ENCODE peak calls at places on chromosomes 1 and 21, in ten cellular contexts. W is RWPE2, U is cardiac muscle cell, J is right atrium auricular region, Y is GM12878, T is GM23338, F is neuronal stem cell, Q is heart right ventricle, Z is adipocyte, N is transverse colon. E is an unnamed sample.
A peak's percentile ranks its signal among the peaks of the same experiment; 100 is the strongest.

GRCh38 chr1:18556364-18556763 is 74.3 kb upstream of the PAX7 start:
- DNase-seq in W (no peak), U (peak; percentile 33), J (no peak), Y (no peak), T (peak; percentile 75), F (no peak), Q (no peak), Z (peak; percentile 29), N (no peak), E (no peak)

GRCh38 chr1:246576709-246577032 is 10.4 kb downstream of the CNST start:
- DNase-seq in W (no peak), U (no peak), J (no peak), Y (no peak), T (no peak), F (no peak), Q (no peak), Z (no peak), N (no peak), E (no peak)

GRCh38 chr1:208100906-208101305 is 143.3 kb downstream of the PLXNA2 start:
- DNase-seq in W (no peak), U (peak; percentile 65), J (no peak), Y (no peak), T (no peak), F (no peak), Q (no peak), Z (no peak), N (no peak), E (no peak)

GRCh38 chr1:76901158-76901767 is 34.0 kb downstream of the ST6GALNAC5 start:
- DNase-seq in W (no peak), U (peak; percentile 74), J (no peak), Y (peak; percentile 9), T (peak; percentile 80), F (peak; percentile 14), Q (peak; percentile 5), Z (peak; percentile 40), N (no peak), E (peak; percentile 13)

GRCh38 chr1:81551942-81552341 is 248.8 kb upstream of the ADGRL2 start:
- DNase-seq in W (no peak), U (no peak), J (no peak), Y (no peak), T (no peak), F (no peak), Q (no peak), Z (no peak), N (no peak), E (no peak)

GRCh38 chr1:55484173-55484572 is 269.0 kb upstream of the USP24 start:
- DNase-seq in W (no peak), U (peak; percentile 42), J (no peak), Y (no peak), T (peak; percentile 6), F (no peak), Q (no peak), Z (no peak), N (no peak), E (no peak)

GRCh38 chr1:214120951-214121350 is 133.2 kb downstream of the PROX1 start:
- DNase-seq in W (no peak), U (no peak), J (no peak), Y (no peak), T (no peak), F (no peak), Q (no peak), Z (no peak), N (no peak), E (no peak)

GRCh38 chr1:234541281-234541975 is 62.4 kb upstream of the TARBP1 start:
- DNase-seq in W (no peak), U (no peak), J (peak; percentile 55), Y (no peak), T (no peak), F (no peak), Q (no peak), Z (no peak), N (no peak), E (no peak)

GRCh38 chr1:1908506-1908791 is 6.6 kb upstream of the CALML6 start:
- DNase-seq in W (no peak), U (no peak), J (no peak), Y (no peak), T (peak; percentile 55), F (no peak), Q (no peak), Z (no peak), N (no peak), E (no peak)

GRCh38 chr1:94801919-94802546 is 18.1 kb upstream of the SLC44A3 start:
- DNase-seq in W (no peak), U (peak; percentile 70), J (no peak), Y (no peak), T (peak; percentile 67), F (peak; percentile 24), Q (peak; percentile 21), Z (peak; percentile 93), N (peak; percentile 24), E (peak; percentile 25)

GRCh38 chr1:223244366-223245103 is 101.5 kb upstream of the TLR5 start:
- DNase-seq in W (no peak), U (no peak), J (no peak), Y (peak; percentile 30), T (no peak), F (no peak), Q (no peak), Z (no peak), N (no peak), E (no peak)

GRCh38 chr1:60942291-60942690 is 140.1 kb upstream of the NFIA start:
- DNase-seq in W (no peak), U (no peak), J (no peak), Y (no peak), T (no peak), F (no peak), Q (no peak), Z (no peak), N (no peak), E (peak; percentile 25)

GRCh38 chr1:5905431-5905830 is 86.8 kb downstream of the NPHP4 start:
- DNase-seq in W (peak; percentile 41), U (no peak), J (no peak), Y (no peak), T (no peak), F (no peak), Q (no peak), Z (no peak), N (no peak), E (no peak)

GRCh38 chr1:22143586-22144033 is 713 bp upstream of the WNT4 start:
- DNase-seq in W (no peak), U (no peak), J (no peak), Y (no peak), T (peak; percentile 61), F (no peak), Q (no peak), Z (peak; percentile 29), N (no peak), E (no peak)

GRCh38 chr1:101043776-101044175 is 18.2 kb upstream of the DPH5 start:
- DNase-seq in W (no peak), U (peak; percentile 19), J (no peak), Y (no peak), T (no peak), F (no peak), Q (no peak), Z (peak; percentile 36), N (no peak), E (no peak)

GRCh38 chr1:227947678-227948492 is at the start of gene WNT9A:
- DNase-seq in W (peak; percentile 7), U (peak; percentile 92), J (peak; percentile 59), Y (no peak), T (peak; percentile 79), F (peak; percentile 83), Q (no peak), Z (peak; percentile 95), N (peak; percentile 38), E (no peak)

GRCh38 chr1:81298321-81298720 is 502.4 kb upstream of the ADGRL2 start:
- DNase-seq in W (no peak), U (no peak), J (no peak), Y (no peak), T (no peak), F (no peak), Q (no peak), Z (peak; percentile 25), N (no peak), E (no peak)

GRCh38 chr1:66349277-66349676 is 184.7 kb upstream of the SGIP1 start:
- DNase-seq in W (no peak), U (no peak), J (no peak), Y (no peak), T (no peak), F (no peak), Q (no peak), Z (peak; percentile 20), N (no peak), E (no peak)

GRCh38 chr1:66351913-66352312 is 182.0 kb upstream of the SGIP1 start:
- DNase-seq in W (no peak), U (no peak), J (no peak), Y (no peak), T (peak; percentile 39), F (no peak), Q (no peak), Z (no peak), N (no peak), E (no peak)

GRCh38 chr1:66351474-66351873 is 182.5 kb upstream of the SGIP1 start:
- DNase-seq in W (no peak), U (no peak), J (no peak), Y (no peak), T (no peak), F (no peak), Q (no peak), Z (peak; percentile 65), N (no peak), E (no peak)

GRCh38 chr1:66352783-66353182 is 181.2 kb upstream of the SGIP1 start:
- DNase-seq in W (no peak), U (no peak), J (no peak), Y (no peak), T (no peak), F (no peak), Q (no peak), Z (peak; percentile 24), N (no peak), E (no peak)

GRCh38 chr1:66350001-66350547 is 183.9 kb upstream of the SGIP1 start:
- DNase-seq in W (no peak), U (no peak), J (no peak), Y (no peak), T (peak; percentile 63), F (no peak), Q (peak; percentile 64), Z (peak; percentile 44), N (peak; percentile 66), E (no peak)
- H3K4me1 ChIP-seq in W (no peaks in the 10 kb centered on the region), U (peaks cover 7% of the 10 kb centered on the region), J (no peaks in the 10 kb centered on the region), Y (peaks cover 56% of the 10 kb centered on the region), T (peaks cover 85% of the 10 kb centered on the region), F (peaks cover 47% of the 10 kb centered on the region), Q (peaks cover 59% of the 10 kb centered on the region), Z (peaks cover 13% of the 10 kb centered on the region), N (peaks cover 22% of the 10 kb centered on the region), E (no peaks in the 10 kb centered on the region)

GRCh38 chr21:31720739-31721138 is 11.2 kb downstream of the SCAF4 start:
- DNase-seq in W (no peak), U (no peak), J (no peak), Y (no peak), T (no peak), F (no peak), Q (no peak), Z (no peak), N (no peak), E (no peak)
- H3K4me1 ChIP-seq in W (peaks cover 5% of the 10 kb centered on the region), U (peaks cover 3% of the 10 kb centered on the region), J (no peaks in the 10 kb centered on the region), Y (peaks cover 14% of the 10 kb centered on the region), T (peaks cover 59% of the 10 kb centered on the region), F (no peaks in the 10 kb centered on the region), Q (peaks cover 42% of the 10 kb centered on the region), Z (peaks cover 6% of the 10 kb centered on the region), N (peaks cover 20% of the 10 kb centered on the region), E (no peaks in the 10 kb centered on the region)

GRCh38 chr1:201736707-201737320 is 92.1 kb upstream of the IPO9 start:
- DNase-seq in W (no peak), U (no peak), J (no peak), Y (no peak), T (no peak), F (no peak), Q (no peak), Z (no peak), N (no peak), E (no peak)
- H3K4me1 ChIP-seq in W (peaks cover 18% of the 10 kb centered on the region), U (peaks cover 76% of the 10 kb centered on the region), J (no peaks in the 10 kb centered on the region), Y (peaks cover 12% of the 10 kb centered on the region), T (peaks cover 46% of the 10 kb centered on the region), F (peaks cover 45% of the 10 kb centered on the region), Q (peaks cover 86% of the 10 kb centered on the region), Z (peaks cover 55% of the 10 kb centered on the region), N (peaks cover 30% of the 10 kb centered on the region), E (peaks cover 40% of the 10 kb centered on the region)

GRCh38 chr1:111739984-111740765 is 980 bp upstream of the INKA2 start:
- DNase-seq in W (no peak), U (peak; percentile 87), J (peak; percentile 79), Y (no peak), T (peak; percentile 97), F (peak; percentile 85), Q (peak; percentile 69), Z (peak; percentile 83), N (peak; percentile 69), E (no peak)
- H3K4me1 ChIP-seq in W (no peaks in the 10 kb centered on the region), U (peaks cover 23% of the 10 kb centered on the region), J (no peaks in the 10 kb centered on the region), Y (peaks cover 11% of the 10 kb centered on the region), T (peaks cover 32% of the 10 kb centered on the region), F (peaks cover 31% of the 10 kb centered on the region), Q (peaks cover 54% of the 10 kb centered on the region), Z (peaks cover 40% of the 10 kb centered on the region), N (peaks cover 23% of the 10 kb centered on the region), E (peaks cover 15% of the 10 kb centered on the region)